ENCODE peak calls at places on chromosomes 2 and 18, in seven cellular contexts. One of them, this sample, is unnamed. For H3K27me3, the result is how much of the 10 kb centered on the place peaks cover.

GRCh38 chr2:215411941-215412743 is 23.7 kb downstream of the FN1 start:
- DNase-seq in adrenal gland: no peak
- DNase-seq in hepatocyte: no peak
- DNase-seq in lower lobe of right lung: no peak
- DNase-seq in PC-9: no peak
- DNase-seq in heart left ventricle: no peak
- DNase-seq in tibial artery: no peak
- DNase-seq in this sample: no peak

GRCh38 chr2:85110991-85111560 is 22.1 kb upstream of the TCF7L1 start:
- DNase-seq in tibial artery: no peak
- DNase-seq in heart left ventricle: no peak
- DNase-seq in hepatocyte: no peak
- DNase-seq in lower lobe of right lung: no peak
- DNase-seq in PC-9: peak
- DNase-seq in adrenal gland: no peak
- DNase-seq in this sample: no peak

GRCh38 chr2:210189452-210190143 is 18.4 kb upstream of the KANSL1L start:
- DNase-seq in heart left ventricle: no peak
- DNase-seq in tibial artery: no peak
- DNase-seq in adrenal gland: no peak
- DNase-seq in PC-9: no peak
- DNase-seq in hepatocyte: no peak
- DNase-seq in lower lobe of right lung: no peak
- DNase-seq in this sample: no peak

GRCh38 chr2:21256006-21256405 is 132.2 kb downstream of the TDRD15 start:
- DNase-seq in adrenal gland: peak
- DNase-seq in PC-9: no peak
- DNase-seq in hepatocyte: no peak
- DNase-seq in heart left ventricle: peak
- DNase-seq in tibial artery: peak
- DNase-seq in lower lobe of right lung: no peak
- DNase-seq in this sample: peak

GRCh38 chr2:60899230-60899891 is 18.0 kb downstream of the REL start:
- DNase-seq in lower lobe of right lung: no peak
- DNase-seq in hepatocyte: no peak
- DNase-seq in tibial artery: no peak
- DNase-seq in PC-9: no peak
- DNase-seq in adrenal gland: no peak
- DNase-seq in heart left ventricle: no peak
- DNase-seq in this sample: peak

GRCh38 chr2:149080964-149081363 is 42.5 kb downstream of the LYPD6B start:
- DNase-seq in PC-9: peak
- DNase-seq in tibial artery: no peak
- DNase-seq in hepatocyte: no peak
- DNase-seq in heart left ventricle: no peak
- DNase-seq in adrenal gland: no peak
- DNase-seq in lower lobe of right lung: no peak
- DNase-seq in this sample: no peak

GRCh38 chr2:84749442-84749841 is 131.4 kb downstream of the TRABD2A start:
- DNase-seq in lower lobe of right lung: no peak
- DNase-seq in heart left ventricle: no peak
- DNase-seq in PC-9: no peak
- DNase-seq in adrenal gland: no peak
- DNase-seq in tibial artery: no peak
- DNase-seq in hepatocyte: no peak
- DNase-seq in this sample: no peak

GRCh38 chr18:12934454-12935071 is 13.2 kb upstream of the SEH1L start:
- DNase-seq in lower lobe of right lung: peak
- DNase-seq in tibial artery: peak
- DNase-seq in hepatocyte: peak
- DNase-seq in heart left ventricle: peak
- DNase-seq in adrenal gland: peak
- DNase-seq in PC-9: peak
- DNase-seq in this sample: no peak

GRCh38 chr2:223600056-223600455 is 2.1 kb downstream of the SCG2 start:
- DNase-seq in adrenal gland: no peak
- DNase-seq in PC-9: no peak
- DNase-seq in lower lobe of right lung: no peak
- DNase-seq in tibial artery: no peak
- DNase-seq in hepatocyte: no peak
- DNase-seq in heart left ventricle: no peak
- DNase-seq in this sample: no peak

GRCh38 chr2:65436825-65437221 is 4.4 kb upstream of the SPRED2 start:
- DNase-seq in adrenal gland: no peak
- DNase-seq in heart left ventricle: no peak
- DNase-seq in hepatocyte: no peak
- DNase-seq in tibial artery: no peak
- DNase-seq in PC-9: peak
- DNase-seq in lower lobe of right lung: no peak
- DNase-seq in this sample: no peak

GRCh38 chr2:136112317-136112891 is 5.5 kb downstream of the CXCR4 start:
- DNase-seq in hepatocyte: no peak
- DNase-seq in heart left ventricle: no peak
- DNase-seq in tibial artery: no peak
- DNase-seq in PC-9: no peak
- DNase-seq in lower lobe of right lung: no peak
- DNase-seq in adrenal gland: no peak
- DNase-seq in this sample: no peak

GRCh38 chr2:109718139-109718538 is 76.0 kb upstream of the RGPD5 start:
- DNase-seq in hepatocyte: no peak
- DNase-seq in PC-9: no peak
- DNase-seq in lower lobe of right lung: no peak
- DNase-seq in adrenal gland: no peak
- DNase-seq in heart left ventricle: no peak
- DNase-seq in tibial artery: no peak
- DNase-seq in this sample: no peak

GRCh38 chr2:180656455-180656847 is 324.0 kb upstream of the UBE2E3 start:
- DNase-seq in tibial artery: no peak
- DNase-seq in lower lobe of right lung: no peak
- DNase-seq in adrenal gland: no peak
- DNase-seq in heart left ventricle: no peak
- DNase-seq in PC-9: peak
- DNase-seq in hepatocyte: peak
- DNase-seq in this sample: no peak

GRCh38 chr2:150587547-150588209 is 100.2 kb upstream of the RND3 start:
- DNase-seq in hepatocyte: no peak
- DNase-seq in lower lobe of right lung: no peak
- DNase-seq in PC-9: no peak
- DNase-seq in heart left ventricle: no peak
- DNase-seq in tibial artery: no peak
- DNase-seq in adrenal gland: no peak
- DNase-seq in this sample: no peak

GRCh38 chr18:2992995-2993877 is 19.7 kb downstream of the LPIN2 start:
- DNase-seq in lower lobe of right lung: no peak
- DNase-seq in adrenal gland: no peak
- DNase-seq in PC-9: no peak
- DNase-seq in tibial artery: no peak
- DNase-seq in heart left ventricle: no peak
- DNase-seq in hepatocyte: no peak
- DNase-seq in this sample: no peak

GRCh38 chr18:2994190-2994589 is 18.8 kb downstream of the LPIN2 start:
- DNase-seq in heart left ventricle: no peak
- DNase-seq in PC-9: no peak
- DNase-seq in lower lobe of right lung: no peak
- DNase-seq in adrenal gland: no peak
- DNase-seq in hepatocyte: no peak
- DNase-seq in tibial artery: no peak
- DNase-seq in this sample: no peak

GRCh38 chr18:2997429-2997828 is 15.5 kb downstream of the LPIN2 start:
- DNase-seq in lower lobe of right lung: no peak
- DNase-seq in adrenal gland: no peak
- DNase-seq in hepatocyte: no peak
- DNase-seq in heart left ventricle: no peak
- DNase-seq in tibial artery: no peak
- DNase-seq in PC-9: no peak
- DNase-seq in this sample: no peak

GRCh38 chr18:2997846-2998599 is 14.9 kb downstream of the LPIN2 start:
- DNase-seq in hepatocyte: no peak
- DNase-seq in tibial artery: peak
- DNase-seq in heart left ventricle: no peak
- DNase-seq in lower lobe of right lung: no peak
- DNase-seq in PC-9: no peak
- DNase-seq in adrenal gland: no peak
- DNase-seq in this sample: no peak

GRCh38 chr18:2994603-2995432 is 18.1 kb downstream of the LPIN2 start:
- DNase-seq in lower lobe of right lung: no peak
- DNase-seq in adrenal gland: no peak
- DNase-seq in tibial artery: no peak
- DNase-seq in hepatocyte: no peak
- DNase-seq in PC-9: no peak
- DNase-seq in heart left ventricle: no peak
- DNase-seq in this sample: peak
- H3K4me3 ChIP-seq in lower lobe of right lung: no peak
- H3K4me3 ChIP-seq in adrenal gland: no peak
- H3K4me3 ChIP-seq in tibial artery: no peak
- H3K4me3 ChIP-seq in hepatocyte: no peak
- H3K4me3 ChIP-seq in PC-9: no peak
- H3K4me3 ChIP-seq in heart left ventricle: no peak
- H3K4me3 ChIP-seq in this sample: no peak

DNA sequence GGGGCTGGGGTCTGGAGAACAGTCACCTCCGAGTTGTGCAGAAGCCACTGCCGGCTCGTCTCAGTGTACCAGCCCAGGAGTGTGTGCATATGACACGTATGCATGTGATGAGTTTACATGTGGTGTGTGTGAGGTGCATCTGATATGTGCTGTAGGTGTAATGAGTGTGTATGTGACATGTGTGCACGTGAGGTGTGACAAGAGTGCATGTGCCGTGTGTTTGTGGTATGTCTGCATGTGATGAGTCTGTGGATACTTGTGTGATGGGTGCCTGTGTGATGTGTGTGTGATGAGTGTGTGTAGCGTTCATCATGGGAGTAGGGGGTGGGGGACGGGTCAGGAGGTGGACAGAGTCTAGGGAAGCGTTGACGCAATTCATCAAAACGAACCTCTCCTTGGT is 12.8 kb downstream of the NTSR2 start:
- DNase-seq in hepatocyte: no peak
- DNase-seq in heart left ventricle: no peak
- DNase-seq in adrenal gland: no peak
- DNase-seq in lower lobe of right lung: no peak
- DNase-seq in PC-9: no peak
- DNase-seq in tibial artery: no peak
- DNase-seq in this sample: no peak
- H3K27me3 ChIP-seq in hepatocyte: under half
- H3K27me3 ChIP-seq in heart left ventricle: under half
- H3K27me3 ChIP-seq in adrenal gland: under half
- H3K27me3 ChIP-seq in lower lobe of right lung: under half
- H3K27me3 ChIP-seq in PC-9: under half
- H3K27me3 ChIP-seq in tibial artery: under half
- H3K27me3 ChIP-seq in this sample: under half

GRCh38 chr2:28390857-28391563 is 1.6 kb upstream of the FOSL2 start:
- DNase-seq in heart left ventricle: peak
- DNase-seq in adrenal gland: no peak
- DNase-seq in hepatocyte: peak
- DNase-seq in lower lobe of right lung: peak
- DNase-seq in tibial artery: peak
- DNase-seq in PC-9: peak
- DNase-seq in this sample: no peak

GRCh38 chr2:28391564-28392296 is 928 bp upstream of the FOSL2 start:
- DNase-seq in heart left ventricle: peak
- DNase-seq in adrenal gland: peak
- DNase-seq in lower lobe of right lung: peak
- DNase-seq in tibial artery: peak
- DNase-seq in hepatocyte: peak
- DNase-seq in PC-9: peak
- DNase-seq in this sample: peak

GRCh38 chr2:28387082-28387960 is 5.3 kb upstream of the FOSL2 start:
- DNase-seq in tibial artery: no peak
- DNase-seq in adrenal gland: no peak
- DNase-seq in heart left ventricle: no peak
- DNase-seq in lower lobe of right lung: no peak
- DNase-seq in hepatocyte: no peak
- DNase-seq in PC-9: peak
- DNase-seq in this sample: no peak

GRCh38 chr2:28390241-28390856 is 2.3 kb upstream of the FOSL2 start:
- DNase-seq in hepatocyte: peak
- DNase-seq in tibial artery: peak
- DNase-seq in adrenal gland: peak
- DNase-seq in lower lobe of right lung: peak
- DNase-seq in PC-9: peak
- DNase-seq in heart left ventricle: peak
- DNase-seq in this sample: peak

GRCh38 chr2:28389399-28390240 is 3.0 kb upstream of the FOSL2 start:
- DNase-seq in adrenal gland: no peak
- DNase-seq in hepatocyte: no peak
- DNase-seq in PC-9: no peak
- DNase-seq in heart left ventricle: no peak
- DNase-seq in tibial artery: no peak
- DNase-seq in lower lobe of right lung: no peak
- DNase-seq in this sample: no peak
- TF ChIP-seq CTCF in adrenal gland: no peak
- TF ChIP-seq CTCF in hepatocyte: peak
- TF ChIP-seq CTCF in PC-9: no peak
- TF ChIP-seq CTCF in heart left ventricle: peak
- TF ChIP-seq CTCF in tibial artery: no peak
- TF ChIP-seq CTCF in lower lobe of right lung: no peak
- TF ChIP-seq CTCF in this sample: no peak

GRCh38 chr2:42169869-42170465 is 814 bp downstream of the EML4 start:
- DNase-seq in PC-9: no peak
- DNase-seq in adrenal gland: no peak
- DNase-seq in lower lobe of right lung: no peak
- DNase-seq in hepatocyte: no peak
- DNase-seq in tibial artery: no peak
- DNase-seq in heart left ventricle: no peak
- DNase-seq in this sample: no peak

GRCh38 chr2:42172020-42172419 is 2.9 kb downstream of the EML4 start:
- DNase-seq in tibial artery: no peak
- DNase-seq in heart left ventricle: no peak
- DNase-seq in adrenal gland: no peak
- DNase-seq in hepatocyte: no peak
- DNase-seq in PC-9: no peak
- DNase-seq in lower lobe of right lung: no peak
- DNase-seq in this sample: no peak

GRCh38 chr2:42172566-42172965 is 3.4 kb downstream of the EML4 start:
- DNase-seq in hepatocyte: no peak
- DNase-seq in tibial artery: no peak
- DNase-seq in adrenal gland: no peak
- DNase-seq in PC-9: no peak
- DNase-seq in heart left ventricle: no peak
- DNase-seq in lower lobe of right lung: no peak
- DNase-seq in this sample: no peak

GRCh38 chr2:42170619-42171395 is 1.7 kb downstream of the EML4 start:
- DNase-seq in hepatocyte: no peak
- DNase-seq in adrenal gland: no peak
- DNase-seq in lower lobe of right lung: no peak
- DNase-seq in tibial artery: no peak
- DNase-seq in heart left ventricle: no peak
- DNase-seq in PC-9: no peak
- DNase-seq in this sample: no peak

DNA sequence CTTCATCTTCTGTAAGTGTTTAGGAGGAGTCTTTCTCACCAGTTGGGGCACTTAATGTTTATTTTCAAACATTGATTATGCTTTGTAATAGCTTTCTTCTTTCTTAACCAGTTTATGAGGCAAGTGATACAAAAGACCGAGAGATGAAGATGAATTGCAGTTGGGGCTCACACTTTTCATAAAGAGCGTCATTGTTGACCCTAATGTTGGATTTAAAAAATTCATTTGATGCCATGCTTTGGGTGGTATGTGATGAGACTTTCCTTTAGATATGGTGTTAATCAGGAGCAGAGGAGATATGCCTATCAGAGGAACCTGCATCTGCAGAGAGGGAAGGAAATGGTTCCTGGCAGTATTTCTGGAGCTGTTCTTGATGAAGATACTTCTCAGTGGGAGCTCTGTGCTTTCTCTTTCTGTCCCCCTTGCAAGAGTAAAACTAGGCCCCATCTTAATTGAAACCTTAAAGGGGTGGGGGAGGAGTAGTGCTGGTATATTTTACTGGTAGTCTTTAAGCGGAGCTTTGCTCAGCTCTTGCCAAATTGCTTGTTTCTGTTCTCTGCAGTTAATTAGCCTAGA is 2.3 kb downstream of the EML4 start:
- DNase-seq in PC-9: no peak
- DNase-seq in adrenal gland: no peak
- DNase-seq in lower lobe of right lung: no peak
- DNase-seq in heart left ventricle: no peak
- DNase-seq in tibial artery: no peak
- DNase-seq in hepatocyte: no peak
- DNase-seq in this sample: peak
- H3K4me3 ChIP-seq in PC-9: peak
- H3K4me3 ChIP-seq in adrenal gland: peak
- H3K4me3 ChIP-seq in lower lobe of right lung: peak
- H3K4me3 ChIP-seq in heart left ventricle: peak
- H3K4me3 ChIP-seq in tibial artery: peak
- H3K4me3 ChIP-seq in hepatocyte: peak
- H3K4me3 ChIP-seq in this sample: peak